ENCODE peak calls at places on chromosomes 11 and 22, in five cellular contexts. Q is H9, V is H1, O is trophoblast cell, W is mesenchymal stem cell. I is an unnamed sample.

GRCh38 chr11:66476841-66477251 is 3.4 kb upstream of the DPP3 start:
- DNase-seq in Q (no peak), V (no peak), O (no peak), W (no peak), I (no peak)

GRCh38 chr11:62044639-62045121 is 77.2 kb upstream of the FTH1 start:
- DNase-seq in Q (no peak), V (no peak), O (no peak), W (no peak), I (no peak)

GRCh38 chr11:8066036-8066910 is 14.7 kb upstream of the TUB start:
- DNase-seq in Q (no peak), V (no peak), O (no peak), W (no peak), I (no peak)

GRCh38 chr11:102934735-102935134 is 20.8 kb downstream of the MMP13 start:
- DNase-seq in Q (no peak), V (no peak), O (no peak), W (no peak), I (no peak)

GRCh38 chr11:110219011-110219785 is 77.2 kb downstream of the RDX start:
- DNase-seq in Q (no peak), V (no peak), O (no peak), W (no peak), I (no peak)

GRCh38 chr11:115279831-115280761 is 224.1 kb downstream of the CADM1 start:
- DNase-seq in Q (no peak), V (no peak), O (no peak), W (peak; percentile 61), I (no peak)

GRCh38 chr11:28547395-28547794 is 439.2 kb downstream of the METTL15 start:
- DNase-seq in Q (no peak), V (no peak), O (no peak), W (no peak), I (no peak)

GRCh38 chr11:61115498-61116224 is 13.4 kb downstream of the CD5 start:
- DNase-seq in Q (no peak), V (no peak), O (no peak), W (no peak), I (no peak)

GRCh38 chr11:7072401-7073028 is 16.3 kb upstream of the RBMXL2 start:
- DNase-seq in Q (no peak), V (no peak), O (no peak), W (no peak), I (no peak)

GRCh38 chr11:43690929-43691328 is 10.4 kb downstream of the HSD17B12 start:
- DNase-seq in Q (no peak), V (no peak), O (no peak), W (no peak), I (no peak)

GRCh38 chr11:64086263-64086938 is 50.7 kb downstream of the FLRT1 start:
- DNase-seq in Q (no peak), V (no peak), O (peak; percentile 26), W (peak; percentile 2), I (no peak)

GRCh38 chr11:85805387-85805786 is 5.6 kb downstream of the SYTL2 start:
- DNase-seq in Q (no peak), V (no peak), O (no peak), W (no peak), I (no peak)

GRCh38 chr11:46116007-46116711 is 5.1 kb downstream of the PHF21A start:
- DNase-seq in Q (no peak), V (no peak), O (no peak), W (no peak), I (no peak)

GRCh38 chr11:43493431-43493830 is 134.7 kb downstream of the TTC17 start:
- DNase-seq in Q (no peak), V (no peak), O (no peak), W (no peak), I (no peak)

GRCh38 chr22:47333625-47334024 is 571.2 kb downstream of the TBC1D22A start:
- DNase-seq in Q (no peak), V (no peak), O (no peak), W (no peak), I (no peak)

GRCh38 chr22:44445731-44446130 is 52.3 kb downstream of the RTL6 start:
- DNase-seq in Q (peak; percentile 23), V (no peak), O (peak; percentile 78), W (no peak), I (no peak)

GRCh38 chr11:61609970-61610347 is 29.1 kb upstream of the SYT7 start:
- DNase-seq in Q (peak; percentile 75), V (no peak), O (peak; percentile 34), W (no peak), I (no peak)

GRCh38 chr11:122711831-122712378 is 56.4 kb downstream of the UBASH3B start:
- DNase-seq in Q (no peak), V (no peak), O (no peak), W (peak; percentile 56), I (no peak)

GRCh38 chr11:9150501-9150900 is 59.1 kb upstream of the SCUBE2 start:
- DNase-seq in Q (no peak), V (no peak), O (no peak), W (peak; percentile 81), I (no peak)

GRCh38 chr11:75816561-75817239 is 1.7 kb downstream of the UVRAG start:
- DNase-seq in Q (no peak), V (no peak), O (no peak), W (peak; percentile 28), I (no peak)

DNA sequence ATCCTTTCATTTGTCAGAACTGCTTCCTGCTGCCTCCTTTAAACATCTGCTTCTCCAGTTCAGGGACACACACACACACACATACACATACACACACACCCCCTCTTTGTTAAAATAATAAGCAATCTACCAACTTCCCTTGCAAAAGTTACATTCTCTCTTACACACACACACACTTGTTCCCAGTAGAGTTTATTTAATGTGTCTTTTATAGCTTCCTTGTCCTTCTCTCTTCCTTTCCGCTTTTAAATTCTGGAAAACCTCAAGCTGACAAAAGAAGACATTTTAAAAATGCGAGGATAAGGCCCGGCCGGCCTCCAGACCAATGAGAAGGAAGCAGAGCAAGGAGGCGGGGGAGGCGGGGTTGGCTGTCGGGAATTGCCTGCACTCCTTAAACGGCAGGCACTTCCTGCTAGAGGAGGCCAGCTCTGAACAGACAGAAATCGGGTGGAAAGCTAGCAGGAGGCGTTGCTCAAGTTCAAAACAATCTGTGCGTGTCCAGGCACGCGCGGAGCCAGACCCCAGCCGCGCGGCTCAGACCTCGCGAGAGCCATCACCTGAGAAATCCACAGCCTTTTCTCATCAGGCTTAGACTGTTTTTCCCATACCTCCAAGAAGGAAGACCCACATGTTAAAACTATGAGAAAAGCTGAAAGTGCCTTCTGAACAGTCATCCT is 99.9 kb downstream of the MAML2 start:
- DNase-seq in Q (peak; percentile 94), V (peak; percentile 82), O (peak; percentile 95), W (peak; percentile 99), I (peak; percentile 79)
- H3K18ac ChIP-seq in Q (peak overlapping the region; percentile 95), V (peak overlapping the region; percentile 4), O (peak overlapping the region; percentile 94), W (no peak overlapping the region), I (peak overlapping the region; percentile 94)

GRCh38 chr11:73968356-73968966 is 14.2 kb downstream of the UCP2 start:
- DNase-seq in Q (no peak), V (no peak), O (no peak), W (no peak), I (no peak)
- H2BK12ac ChIP-seq in Q (no peak overlapping the region), V (no peak overlapping the region), O (no peak overlapping the region), W (no peak overlapping the region), I (no peak overlapping the region)

GRCh38 chr22:34971456-34971855 is 94.5 kb upstream of the ISX start:
- DNase-seq in Q (no peak), V (no peak), O (no peak), W (no peak), I (no peak)

GRCh38 chr22:34975721-34976120 is 90.2 kb upstream of the ISX start:
- DNase-seq in Q (peak; percentile 44), V (no peak), O (no peak), W (no peak), I (no peak)

GRCh38 chr22:34973926-34974325 is 92.0 kb upstream of the ISX start:
- DNase-seq in Q (no peak), V (no peak), O (no peak), W (no peak), I (no peak)

GRCh38 chr22:34973016-34973415 is 92.9 kb upstream of the ISX start:
- DNase-seq in Q (no peak), V (no peak), O (no peak), W (no peak), I (no peak)

DNA sequence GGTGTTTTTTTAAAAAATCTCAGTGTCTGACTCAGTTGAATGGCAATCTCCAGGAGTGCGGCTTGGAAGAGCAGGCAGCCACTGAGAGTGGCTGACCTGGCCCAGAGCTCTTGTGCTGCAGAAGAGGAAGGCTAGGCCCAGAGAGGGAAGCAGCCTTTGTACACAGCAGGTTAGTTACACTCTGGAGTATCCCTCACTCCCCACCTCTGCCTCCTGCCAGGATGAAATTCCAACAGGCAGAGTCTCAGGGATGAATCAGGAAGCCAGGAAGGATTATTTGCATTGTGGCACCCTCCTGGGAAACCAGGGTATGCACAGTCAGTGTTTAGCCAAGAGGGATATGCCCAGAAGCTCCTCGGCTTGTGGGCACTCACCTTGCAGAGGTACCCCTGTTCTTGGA is 93.5 kb upstream of the ISX start:
- DNase-seq in Q (peak; percentile 55), V (no peak), O (no peak), W (no peak), I (no peak)
- H3K18ac ChIP-seq in Q (no peak overlapping the region), V (peak overlapping the region; percentile 12), O (peak overlapping the region; percentile 78), W (no peak overlapping the region), I (peak overlapping the region; percentile 73)

GRCh38 chr11:2977113-2977512 is 15.0 kb downstream of the NAP1L4 start:
- DNase-seq in Q (no peak), V (no peak), O (no peak), W (no peak), I (no peak)

GRCh38 chr11:2975594-2975993 is 16.5 kb downstream of the NAP1L4 start:
- DNase-seq in Q (peak; percentile 49), V (no peak), O (peak; percentile 53), W (peak; percentile 58), I (no peak)

GRCh38 chr11:2976289-2977063 is 15.7 kb downstream of the NAP1L4 start:
- DNase-seq in Q (no peak), V (no peak), O (peak; percentile 56), W (no peak), I (no peak)

GRCh38 chr11:2968501-2968900 is 23.6 kb downstream of the NAP1L4 start:
- DNase-seq in Q (no peak), V (no peak), O (no peak), W (no peak), I (no peak)

GRCh38 chr11:2974272-2974671 is 17.9 kb downstream of the NAP1L4 start:
- DNase-seq in Q (no peak), V (no peak), O (no peak), W (no peak), I (no peak)
- H2BK12ac ChIP-seq in Q (no peak overlapping the region), V (no peak overlapping the region), O (no peak overlapping the region), W (no peak overlapping the region), I (no peak overlapping the region)

I was measured in neuronal stem cell.